ENCODE peak calls at places on chromosomes 12 and 14, in seven cellular contexts. B is right lobe of liver, D is esophagus squamous epithelium, J is heart left ventricle, S is GM12891, N is IMR-90, K is body of pancreas. A is an unnamed sample.

GRCh38 chr14:92475451-92476187 is 38.0 kb upstream of the RIN3 start:
- DNase-seq in N (no peak), B (no peak), D (no peak), S (no peak), K (no peak), J (no peak), A (no peak)

GRCh38 chr14:61477845-61478438 is 156.6 kb downstream of the PRKCH start:
- DNase-seq in K (peak), D (no peak), S (no peak), N (peak), J (peak), B (peak), A (no peak)

GRCh38 chr12:124680863-124681778 is 113.7 kb upstream of the NCOR2 start:
- DNase-seq in B (peak), N (peak), J (no peak), D (no peak), S (peak), K (no peak), A (peak)

GRCh38 chr12:108875280-108875679 is 4.6 kb upstream of the DAO start:
- DNase-seq in D (no peak), S (no peak), K (no peak), N (no peak), B (no peak), J (no peak), A (no peak)

GRCh38 chr14:72000907-72001306 is 68.7 kb downstream of the RGS6 start:
- DNase-seq in N (no peak), B (no peak), S (no peak), J (peak), K (no peak), D (no peak), A (no peak)

GRCh38 chr12:121803861-121804416 is at the start of gene SETD1B:
- DNase-seq in N (peak), D (no peak), K (peak), S (no peak), B (peak), J (peak), A (peak)

GRCh38 chr12:57715786-57716185 is 21.9 kb downstream of the OS9 start:
- DNase-seq in N (no peak), B (no peak), K (no peak), J (no peak), D (no peak), S (no peak), A (no peak)

GRCh38 chr14:94581127-94581999 is at the start of gene SERPINA5:
- DNase-seq in B (peak), K (peak), S (no peak), J (peak), D (no peak), N (no peak), A (peak)

GRCh38 chr12:14841761-14842160 is 1.6 kb downstream of the ART4 start:
- DNase-seq in S (no peak), K (peak), D (no peak), J (no peak), N (peak), B (peak), A (peak)

GRCh38 chr14:58362798-58363412 is 32.8 kb upstream of the TOMM20L start:
- DNase-seq in K (no peak), N (peak), D (no peak), S (no peak), J (no peak), B (no peak), A (no peak)

DNA sequence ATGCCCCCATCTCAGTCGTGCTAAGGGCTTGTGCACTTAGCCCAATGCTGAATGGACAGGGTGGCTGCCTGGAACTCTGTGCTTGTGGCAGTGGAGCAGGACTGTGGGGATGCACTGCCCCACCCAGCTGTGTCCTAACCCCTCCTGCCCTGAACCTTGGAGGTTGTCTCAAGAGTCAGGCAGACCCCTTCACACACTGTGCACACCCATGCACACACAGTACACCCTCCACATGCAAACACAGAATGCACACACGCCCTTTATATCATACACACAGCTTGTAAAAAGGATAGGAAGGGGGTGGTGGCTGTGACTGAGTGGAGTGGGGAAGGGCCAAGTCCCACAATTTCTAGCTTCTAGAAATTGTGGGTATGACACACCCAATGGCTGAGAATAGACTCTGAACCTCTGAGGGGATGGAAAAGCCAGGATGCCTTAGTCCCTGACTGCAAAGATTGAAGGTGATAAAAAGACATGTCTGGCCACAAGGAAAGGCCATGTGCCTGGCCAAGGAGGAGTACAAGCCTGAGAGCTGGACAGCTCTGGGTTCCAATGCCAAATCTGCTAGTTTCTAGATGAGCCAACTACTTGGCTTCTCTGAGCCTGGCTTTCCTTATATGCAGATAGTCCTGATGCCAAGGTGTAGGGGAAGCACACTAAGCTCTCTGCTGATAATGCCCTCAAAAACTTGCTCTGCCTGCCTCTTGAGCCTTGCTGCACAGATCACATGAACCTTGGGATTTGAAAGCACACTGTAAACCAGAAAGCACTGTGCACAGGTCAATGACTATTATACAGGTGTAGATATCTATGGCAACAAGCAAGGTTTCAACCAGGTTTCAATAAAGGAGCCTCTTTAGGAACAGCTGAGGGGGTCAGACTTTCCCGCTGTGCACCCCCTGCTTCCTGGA is 8.4 kb downstream of the KRT8 start:
- DNase-seq in D (no peak), S (no peak), B (no peak), N (no peak), J (no peak), K (peak), A (no peak)
- TF ChIP-seq POLR2A in D (no peak), S (no peak), B (peak), N (no peak), J (no peak), K (no peak), A (no peak)

GRCh38 chr12:45990468-45991288 is at the start of gene SCAF11:
- DNase-seq in S (peak), N (peak), K (peak), D (peak), B (peak), J (peak), A (peak)

GRCh38 chr12:45991289-45992249 is 1.2 kb upstream of the SCAF11 start:
- DNase-seq in K (peak), S (peak), D (peak), B (peak), J (peak), N (peak), A (peak)

GRCh38 chr12:45989277-45989856 is 1.0 kb downstream of the SCAF11 start:
- DNase-seq in N (peak), K (no peak), S (no peak), J (no peak), D (no peak), B (no peak), A (no peak)

GRCh38 chr12:45988259-45988658 is 2.1 kb downstream of the SCAF11 start:
- DNase-seq in N (peak), B (no peak), K (no peak), D (no peak), J (no peak), S (no peak), A (no peak)

DNA sequence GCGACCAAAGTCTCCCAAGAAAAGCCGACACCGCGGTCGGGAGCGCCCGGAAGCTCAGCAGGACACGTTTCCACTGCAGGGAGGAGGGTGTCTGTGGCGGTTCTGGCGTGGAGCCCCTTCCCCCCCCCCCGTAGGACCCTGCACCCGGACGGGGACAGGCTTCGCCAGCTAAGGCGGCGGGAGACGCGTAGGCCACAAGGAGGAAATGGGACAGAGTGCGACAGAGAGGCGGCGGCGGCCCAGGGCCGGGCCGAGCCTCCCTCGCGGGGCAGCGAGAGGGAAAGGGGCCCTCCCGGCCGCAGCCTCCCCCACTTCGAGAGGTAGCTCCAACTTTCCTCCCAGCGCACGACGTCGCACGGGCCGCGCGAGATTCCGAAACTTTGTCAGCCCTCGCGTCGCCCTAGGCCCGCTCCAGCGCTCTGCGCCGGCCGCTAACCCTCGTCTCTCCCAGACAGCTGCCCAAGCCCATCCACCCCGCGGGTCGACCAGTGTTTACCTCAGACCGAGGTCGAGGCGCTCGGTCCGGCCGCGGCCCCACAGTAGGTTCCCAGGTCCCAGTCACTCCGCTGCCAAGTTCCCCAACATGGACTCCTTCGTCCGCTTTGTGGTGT is 412 bp downstream of the SCAF11 start:
- DNase-seq in J (peak), K (peak), S (peak), B (peak), D (no peak), N (peak), A (peak)
- TF ChIP-seq POLR2A in J (peak), K (no peak), S (peak), B (peak), D (no peak), N (no peak), A (peak)

GRCh38 chr12:6843118-6843902 is 2.6 kb downstream of the GNB3 start:
- DNase-seq in D (no peak), B (no peak), S (no peak), K (no peak), J (no peak), N (no peak), A (no peak)
- TF ChIP-seq POLR2A in D (no peak), B (no peak), S (no peak), K (no peak), J (no peak), N (no peak), A (no peak)

GRCh38 chr14:70448633-70449032 is 3.3 kb upstream of the ADAM21 start:
- DNase-seq in B (no peak), D (no peak), N (peak), S (no peak), K (no peak), J (no peak), A (no peak)
- TF ChIP-seq POLR2A in B (no peak), D (no peak), N (no peak), S (no peak), K (no peak), J (no peak), A (no peak)

GRCh38 chr12:58919271-58920101 is 818 bp downstream of the LRIG3 start:
- DNase-seq in D (no peak), N (peak), B (no peak), S (peak), J (peak), K (peak), A (peak)
- TF ChIP-seq POLR2A in D (peak), N (peak), B (no peak), S (no peak), J (no peak), K (no peak), A (no peak)

GRCh38 chr12:69359531-69360347 is at the start of gene YEATS4:
- DNase-seq in B (peak), D (peak), N (peak), J (peak), K (peak), S (peak), A (peak)
- TF ChIP-seq POLR2A in B (peak), D (peak), N (peak), J (no peak), K (peak), S (peak), A (peak)

DNA sequence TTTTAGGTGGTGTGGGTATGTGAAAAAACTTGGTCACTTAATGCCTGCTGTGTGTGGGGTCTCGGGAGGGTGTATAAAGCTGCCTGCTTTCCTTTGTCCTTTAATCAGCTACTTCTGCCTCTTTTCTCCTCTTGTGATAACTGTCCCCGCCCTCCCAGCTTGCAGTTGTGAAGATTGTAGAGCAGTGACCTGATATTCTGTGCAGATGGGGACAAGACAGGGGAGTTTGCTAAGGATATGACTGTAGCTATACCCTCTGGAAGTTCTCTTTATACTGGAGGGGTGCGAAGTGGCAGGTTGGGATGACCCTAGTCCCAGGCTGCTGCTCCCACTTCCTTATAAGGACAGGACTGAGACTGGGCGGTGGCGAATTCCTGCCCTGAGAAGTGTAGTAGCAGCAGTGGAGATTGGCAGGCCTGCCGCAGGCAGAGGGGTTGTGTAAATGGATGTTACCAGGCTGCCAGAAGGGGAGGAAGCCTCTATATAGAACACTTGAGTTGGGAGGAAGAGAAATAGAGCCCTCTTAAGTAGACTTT is 835 bp downstream of the MYL6 start:
- DNase-seq in S (no peak), N (peak), J (peak), B (peak), D (peak), K (peak), A (no peak)
- TF ChIP-seq POLR2A in S (peak), N (no peak), J (peak), B (peak), D (no peak), K (peak), A (no peak)

DNA sequence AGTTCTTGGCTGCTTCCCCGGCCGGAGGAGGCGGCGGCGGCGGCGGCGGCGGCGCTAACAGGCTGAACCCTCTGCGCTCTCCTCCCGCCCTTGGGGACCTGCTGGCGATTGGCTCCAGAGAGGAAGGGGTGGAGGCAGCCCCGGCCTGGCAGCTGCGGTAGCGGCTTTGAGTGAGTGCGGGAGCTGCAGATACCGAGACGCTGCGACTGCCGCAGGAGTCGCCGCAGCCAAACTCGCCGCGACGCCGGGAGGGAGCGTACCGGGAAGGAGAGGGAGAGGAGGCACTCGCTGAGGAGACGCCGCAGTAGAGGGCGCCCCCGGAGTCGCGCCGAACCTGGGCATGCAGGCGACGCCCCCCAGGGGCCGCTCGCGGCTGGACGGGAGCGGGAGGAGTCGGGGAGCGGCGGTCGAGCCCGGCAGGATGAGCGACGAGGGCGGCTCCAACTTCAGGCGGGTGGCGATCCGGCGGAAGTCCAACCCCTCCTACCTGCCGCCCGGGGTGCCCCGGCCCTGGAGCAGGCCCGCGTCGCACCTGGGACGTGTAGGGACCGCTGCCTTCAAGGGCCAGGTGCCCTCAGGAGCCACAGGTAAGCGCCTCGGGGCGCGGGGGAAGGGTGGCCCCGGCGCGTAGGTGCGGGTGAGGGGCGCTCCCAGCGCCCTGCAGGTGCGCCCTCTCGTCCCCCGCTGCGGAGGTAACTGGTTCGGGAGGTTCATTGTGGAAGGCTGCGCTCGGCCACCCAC is at the start of gene FGD4:
- DNase-seq in N (peak), B (peak), S (peak), J (peak), K (peak), D (peak), A (peak)
- TF ChIP-seq POLR2A in N (no peak), B (peak), S (no peak), J (peak), K (peak), D (peak), A (peak)

GRCh38 chr14:35911097-35911496 is 85.0 kb downstream of the BRMS1L start:
- DNase-seq in J (no peak), N (no peak), B (no peak), S (no peak), D (no peak), K (no peak), A (no peak)
- TF ChIP-seq POLR2A in J (no peak), N (no peak), B (no peak), S (no peak), D (no peak), K (no peak), A (no peak)